ENCODE peak calls at places on chromosome 21, in eight cellular contexts. R, B, M, G, O, D, K and Y are unnamed samples.
A peak's percentile ranks its signal among the peaks of the same experiment; 100 is the strongest.

GRCh38 chr21:31803039-31804007 is 69.5 kb upstream of the HUNK start:
- DNase-seq in R (no peak), B (no peak), M (no peak), G (no peak), O (no peak), D (no peak), K (no peak), Y (no peak)

GRCh38 chr21:42666023-42666747 is 12.8 kb downstream of the PDE9A start:
- DNase-seq in R (no peak), B (peak; percentile 23), M (no peak), G (no peak), O (peak; percentile 49), D (no peak), K (no peak), Y (no peak)

GRCh38 chr21:36830041-36830440 is 131.1 kb downstream of the SIM2 start:
- DNase-seq in R (no peak), B (no peak), M (no peak), G (no peak), O (no peak), D (no peak), K (no peak), Y (no peak)

GRCh38 chr21:32143222-32143939 is 135.5 kb downstream of the MIS18A start:
- DNase-seq in R (no peak), B (no peak), M (no peak), G (peak; percentile 37), O (no peak), D (peak; percentile 16), K (no peak), Y (no peak)

GRCh38 chr21:38643404-38644023 is 145.2 kb upstream of the ERG start:
- DNase-seq in R (no peak), B (no peak), M (no peak), G (no peak), O (no peak), D (no peak), K (no peak), Y (no peak)

GRCh38 chr21:15211491-15212133 is 146.8 kb upstream of the NRIP1 start:
- DNase-seq in R (no peak), B (no peak), M (no peak), G (no peak), O (no peak), D (no peak), K (no peak), Y (no peak)

GRCh38 chr21:14215971-14216621 is at the start of gene RBM11:
- DNase-seq in R (peak; percentile 75), B (peak; percentile 87), M (peak; percentile 75), G (no peak), O (peak; percentile 74), D (peak; percentile 16), K (peak; percentile 72), Y (peak; percentile 74)

GRCh38 chr21:44931137-44931500 is 8.7 kb upstream of the SLX9 start:
- DNase-seq in R (no peak), B (no peak), M (peak; percentile 37), G (no peak), O (peak; percentile 80), D (peak; percentile 45), K (no peak), Y (peak; percentile 64)

GRCh38 chr21:41634858-41635257 is 126.9 kb upstream of the TMPRSS2 start:
- DNase-seq in R (no peak), B (no peak), M (no peak), G (no peak), O (no peak), D (peak; percentile 43), K (no peak), Y (no peak)

GRCh38 chr21:38227401-38227800 is 29.4 kb upstream of the KCNJ15 start:
- DNase-seq in R (no peak), B (no peak), M (no peak), G (no peak), O (no peak), D (no peak), K (no peak), Y (no peak)

GRCh38 chr21:44854664-44855446 is 18.6 kb downstream of the PTTG1IP start:
- DNase-seq in R (no peak), B (no peak), M (no peak), G (no peak), O (no peak), D (no peak), K (no peak), Y (no peak)

GRCh38 chr21:46399129-46399528 is 59.6 kb upstream of the DIP2A start:
- DNase-seq in R (peak; percentile 2), B (no peak), M (no peak), G (no peak), O (no peak), D (no peak), K (no peak), Y (no peak)

GRCh38 chr21:46399686-46400085 is 59.0 kb upstream of the DIP2A start:
- DNase-seq in R (peak; percentile 39), B (no peak), M (no peak), G (no peak), O (no peak), D (no peak), K (no peak), Y (no peak)

GRCh38 chr21:46404306-46404705 is 54.4 kb upstream of the DIP2A start:
- DNase-seq in R (peak; percentile 12), B (no peak), M (no peak), G (no peak), O (no peak), D (no peak), K (no peak), Y (no peak)

GRCh38 chr21:46401186-46401910 is 57.3 kb upstream of the DIP2A start:
- DNase-seq in R (peak; percentile 19), B (no peak), M (no peak), G (no peak), O (no peak), D (no peak), K (no peak), Y (no peak)

GRCh38 chr21:46402421-46402820 is 56.3 kb upstream of the DIP2A start:
- DNase-seq in R (peak; percentile 33), B (no peak), M (no peak), G (no peak), O (no peak), D (no peak), K (no peak), Y (no peak)
- TF ChIP-seq CTCF in R (no peak), B (no peak), M (no peak), G (no peak), O (no peak), D (no peak), K (peak; percentile 8), Y (no peak)

DNA sequence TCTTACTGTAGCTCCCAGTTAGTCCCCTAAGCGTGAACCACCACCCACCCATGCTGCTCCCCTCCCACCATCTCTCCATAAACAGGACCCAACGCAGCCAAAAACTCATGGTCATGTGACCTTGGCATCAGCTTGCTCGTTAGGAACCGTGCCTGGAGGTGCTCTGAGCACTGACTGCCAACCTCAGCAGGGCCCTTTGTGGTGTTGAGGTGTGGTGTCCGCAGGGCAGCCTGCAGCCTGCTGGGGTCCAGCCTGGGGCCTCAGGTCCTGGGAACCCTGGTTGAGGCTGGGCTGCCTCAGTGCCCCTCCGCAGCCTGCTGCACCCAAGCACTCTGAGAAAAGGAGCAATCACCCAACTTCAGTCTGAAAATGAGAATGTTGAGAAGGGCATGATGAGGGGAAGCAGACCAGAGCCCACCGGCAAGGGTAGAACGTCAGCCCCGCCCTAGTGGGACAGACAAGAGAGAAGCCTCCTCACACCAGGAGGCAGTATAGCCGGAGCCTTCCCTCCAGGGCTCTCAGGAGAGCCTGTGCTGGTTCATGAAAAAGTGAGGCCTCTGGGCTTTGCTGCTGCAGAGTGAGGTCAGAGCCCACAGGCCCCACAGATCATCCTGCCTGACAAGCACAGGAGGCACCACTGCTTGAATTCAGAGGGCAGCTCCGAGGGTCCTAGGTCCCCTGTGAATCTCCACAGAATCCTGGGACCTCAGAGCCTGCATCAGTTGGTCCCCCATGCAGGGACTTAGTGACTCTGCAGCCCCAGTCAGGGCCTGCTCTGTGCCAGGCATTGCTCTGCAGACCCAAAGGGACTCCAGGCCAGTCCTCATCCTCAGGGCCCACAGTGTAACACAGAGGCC is 4.9 kb upstream of the COL6A2 start:
- DNase-seq in R (no peak), B (no peak), M (peak; percentile 8), G (no peak), O (no peak), D (no peak), K (no peak), Y (no peak)
- TF ChIP-seq CTCF in R (no peak), B (no peak), M (no peak), G (no peak), O (no peak), D (peak; percentile 11), K (no peak), Y (no peak)

DNA sequence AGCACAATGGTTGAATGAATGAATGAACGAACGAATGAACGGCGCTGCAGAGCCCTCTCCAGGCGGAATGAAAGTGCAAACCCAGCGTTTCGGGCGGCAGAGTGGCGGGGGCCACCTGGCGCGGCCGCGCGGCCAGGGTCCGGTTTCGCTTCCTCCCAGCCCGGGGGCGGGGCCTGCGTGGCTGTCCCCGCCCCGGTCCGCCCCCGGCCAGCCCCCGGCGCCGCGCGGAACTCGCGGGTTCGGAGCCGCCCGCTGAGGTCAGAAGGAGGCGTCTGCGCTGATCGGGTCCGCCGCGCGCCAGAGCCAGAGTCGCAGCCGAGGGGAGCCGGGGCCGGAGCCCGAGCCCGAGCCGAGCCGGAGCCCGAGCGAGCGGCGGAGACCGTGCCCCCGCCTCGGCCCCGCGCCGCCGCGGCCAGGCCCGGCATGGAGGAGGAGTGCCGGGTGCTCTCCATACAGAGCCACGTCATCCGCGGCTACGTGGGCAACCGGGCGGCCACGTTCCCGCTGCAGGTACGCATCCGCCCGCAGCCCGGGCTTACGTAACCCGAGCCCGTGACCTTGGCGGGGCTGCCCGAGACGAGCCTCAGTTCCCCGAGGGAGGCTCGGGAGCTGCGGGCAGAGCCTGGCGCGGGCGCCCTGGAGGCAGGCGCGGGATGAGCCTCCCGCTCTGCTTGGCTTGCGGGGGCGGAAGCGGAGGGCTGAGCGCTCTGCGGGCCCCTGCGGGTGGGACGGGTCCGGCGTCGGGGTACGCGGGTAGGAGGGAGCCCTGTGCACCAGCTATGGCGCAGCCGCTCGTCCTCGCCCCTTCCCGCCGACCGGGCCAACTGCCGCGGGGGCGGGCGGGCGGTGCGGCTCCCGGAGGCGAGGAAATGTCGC is at the start of gene PDXK:
- DNase-seq in R (peak; percentile 91), B (peak; percentile 89), M (peak; percentile 75), G (no peak), O (peak; percentile 93), D (peak; percentile 74), K (peak; percentile 78), Y (peak; percentile 93)
- TF ChIP-seq CTCF in R (no peak), B (no peak), M (no peak), G (no peak), O (peak; percentile 17), D (no peak), K (peak; percentile 12), Y (no peak)

GRCh38 chr21:30676737-30677136 is 34.1 kb downstream of the KRTAP20-3 start:
- DNase-seq in R (no peak), B (no peak), M (no peak), G (no peak), O (no peak), D (no peak), K (no peak), Y (no peak)

GRCh38 chr21:30668776-30669175 is 26.1 kb downstream of the KRTAP20-3 start:
- DNase-seq in R (no peak), B (no peak), M (no peak), G (no peak), O (no peak), D (no peak), K (no peak), Y (no peak)

DNA sequence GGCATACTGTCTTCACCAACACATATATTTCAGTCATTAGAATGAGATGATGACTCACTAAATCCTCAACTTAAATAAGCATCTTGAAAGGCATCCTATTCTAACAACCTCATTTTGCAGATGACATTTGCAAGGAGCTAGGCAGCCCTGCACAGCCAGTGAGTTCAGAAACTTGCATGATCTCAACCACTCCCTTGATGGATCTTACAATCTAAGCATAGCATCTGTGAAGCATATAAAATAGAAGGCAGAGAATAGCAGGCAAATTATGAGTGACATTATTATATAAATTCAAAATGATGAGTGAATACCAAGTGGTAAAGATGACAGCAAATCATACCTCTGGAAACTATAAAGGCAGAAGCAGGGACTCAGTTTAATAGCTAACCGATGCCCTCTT is 31.6 kb downstream of the KRTAP20-3 start:
- DNase-seq in R (no peak), B (no peak), M (no peak), G (no peak), O (no peak), D (no peak), K (no peak), Y (no peak)
- TF ChIP-seq CTCF in R (no peak), B (no peak), M (no peak), G (no peak), O (no peak), D (no peak), K (no peak), Y (no peak)